ENCODE peak calls at places on chromosomes 1 and 21, in six cellular contexts. T, P, V, C, O and Q are unnamed samples.

GRCh38 chr1:54379481-54380284 is 26.5 kb downstream of the SSBP3 start:
- DNase-seq in C (no peak), P (peak), O (peak), T (no peak), V (no peak), Q (no peak)

GRCh38 chr1:40450491-40451237 is 388 bp downstream of the ZFP69B start:
- DNase-seq in V (peak), T (peak), C (no peak), P (peak), O (peak), Q (peak)

GRCh38 chr1:230834292-230834691 is 34.0 kb downstream of the C1orf198 start:
- DNase-seq in C (no peak), P (no peak), T (no peak), V (no peak), O (no peak), Q (no peak)

GRCh38 chr1:172870901-172871606 is 179.7 kb downstream of the TNFSF18 start:
- DNase-seq in P (no peak), O (no peak), C (no peak), V (no peak), T (no peak), Q (no peak)

GRCh38 chr1:50308883-50309282 is 114.4 kb downstream of the DMRTA2 start:
- DNase-seq in V (no peak), O (no peak), T (peak), C (no peak), P (no peak), Q (no peak)

GRCh38 chr1:199512037-199512710 is 515.3 kb upstream of the NR5A2 start:
- DNase-seq in O (no peak), P (no peak), C (no peak), T (no peak), V (no peak), Q (no peak)

GRCh38 chr1:192476802-192477298 is 98.7 kb upstream of the RGS1 start:
- DNase-seq in O (no peak), P (no peak), V (no peak), T (peak), C (no peak), Q (peak)

GRCh38 chr1:15168479-15168878 is 14.9 kb downstream of the TMEM51 start:
- DNase-seq in C (no peak), O (no peak), P (no peak), T (no peak), V (no peak), Q (no peak)

GRCh38 chr1:30744060-30744756 is 13.4 kb downstream of the LAPTM5 start:
- DNase-seq in T (no peak), C (no peak), O (no peak), V (no peak), P (no peak), Q (no peak)

GRCh38 chr1:200260587-200261335 is 149.1 kb downstream of the ZNF281 start:
- DNase-seq in V (no peak), P (no peak), C (no peak), O (no peak), T (no peak), Q (no peak)

GRCh38 chr1:112319371-112320034 is 76.5 kb upstream of the CTTNBP2NL start:
- DNase-seq in T (no peak), P (no peak), V (no peak), C (no peak), O (no peak), Q (no peak)

GRCh38 chr1:209820986-209821385 is 6.8 kb upstream of the UTP25 start:
- DNase-seq in V (no peak), P (no peak), C (no peak), O (no peak), T (no peak), Q (no peak)

GRCh38 chr1:170676628-170677027 is 12.7 kb downstream of the PRRX1 start:
- DNase-seq in T (no peak), V (no peak), P (no peak), C (no peak), O (no peak), Q (no peak)

GRCh38 chr1:90000934-90001676 is 6.2 kb downstream of the ZNF326 start:
- DNase-seq in P (no peak), C (no peak), T (no peak), O (no peak), V (no peak), Q (no peak)

GRCh38 chr1:46805755-46806154 is 6.9 kb downstream of the CYP4B1 start:
- DNase-seq in C (no peak), V (no peak), T (no peak), P (no peak), O (no peak), Q (peak)

GRCh38 chr1:16013220-16013907 is 4.5 kb downstream of the HSPB7 start:
- DNase-seq in T (peak), V (peak), P (peak), O (peak), C (peak), Q (no peak)

GRCh38 chr21:39673736-39674135 is 61.0 kb downstream of the B3GALT5 start:
- DNase-seq in V (no peak), C (no peak), P (no peak), O (no peak), T (no peak), Q (peak)

DNA sequence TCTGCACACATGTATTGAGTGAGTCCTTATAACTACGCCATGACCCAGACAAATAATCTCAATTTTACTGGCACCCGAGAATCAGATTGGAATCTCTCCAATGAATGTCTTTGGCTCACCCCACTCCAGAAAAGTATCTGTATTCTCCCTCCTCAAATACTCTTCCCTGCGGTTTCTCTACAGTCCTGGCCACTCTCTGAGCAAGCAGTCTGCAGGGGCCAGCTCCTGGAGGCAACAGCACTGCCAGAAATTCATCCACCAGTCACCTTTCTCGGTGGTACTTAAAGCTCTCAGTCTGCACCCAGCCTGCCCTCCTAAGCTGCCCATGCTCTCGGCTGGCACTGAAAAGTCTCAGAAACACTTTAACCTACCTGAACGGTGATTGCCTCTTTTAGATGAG is 16.1 kb upstream of the LYST start:
- DNase-seq in C (no peak), V (no peak), T (no peak), P (no peak), O (no peak), Q (no peak)
- H3K4me3 ChIP-seq in C (peak), V (no peak), T (peak), P (no peak), O (peak), Q (no peak)

GRCh38 chr1:203368624-203369451 is 17.9 kb upstream of the FMOD start:
- DNase-seq in P (peak), T (peak), O (no peak), C (no peak), V (no peak), Q (peak)
- TF ChIP-seq CTCF in P (peak), T (peak), O (peak), C (peak), V (no peak), Q (no peak)

GRCh38 chr1:160726114-160726497 is 12.9 kb upstream of the SLAMF7 start:
- DNase-seq in V (no peak), P (no peak), O (no peak), T (no peak), C (no peak), Q (no peak)
- TF ChIP-seq POLR2A in V (no peak), P (no peak), O (no peak), T (no peak), C (no peak), Q (no peak)

GRCh38 chr1:145979746-145980435 is 15.4 kb downstream of the POLR3GL start:
- DNase-seq in C (no peak), T (peak), P (no peak), V (no peak), O (no peak), Q (no peak)
- H3K4me3 ChIP-seq in C (peak), T (no peak), P (peak), V (no peak), O (no peak), Q (no peak)

DNA sequence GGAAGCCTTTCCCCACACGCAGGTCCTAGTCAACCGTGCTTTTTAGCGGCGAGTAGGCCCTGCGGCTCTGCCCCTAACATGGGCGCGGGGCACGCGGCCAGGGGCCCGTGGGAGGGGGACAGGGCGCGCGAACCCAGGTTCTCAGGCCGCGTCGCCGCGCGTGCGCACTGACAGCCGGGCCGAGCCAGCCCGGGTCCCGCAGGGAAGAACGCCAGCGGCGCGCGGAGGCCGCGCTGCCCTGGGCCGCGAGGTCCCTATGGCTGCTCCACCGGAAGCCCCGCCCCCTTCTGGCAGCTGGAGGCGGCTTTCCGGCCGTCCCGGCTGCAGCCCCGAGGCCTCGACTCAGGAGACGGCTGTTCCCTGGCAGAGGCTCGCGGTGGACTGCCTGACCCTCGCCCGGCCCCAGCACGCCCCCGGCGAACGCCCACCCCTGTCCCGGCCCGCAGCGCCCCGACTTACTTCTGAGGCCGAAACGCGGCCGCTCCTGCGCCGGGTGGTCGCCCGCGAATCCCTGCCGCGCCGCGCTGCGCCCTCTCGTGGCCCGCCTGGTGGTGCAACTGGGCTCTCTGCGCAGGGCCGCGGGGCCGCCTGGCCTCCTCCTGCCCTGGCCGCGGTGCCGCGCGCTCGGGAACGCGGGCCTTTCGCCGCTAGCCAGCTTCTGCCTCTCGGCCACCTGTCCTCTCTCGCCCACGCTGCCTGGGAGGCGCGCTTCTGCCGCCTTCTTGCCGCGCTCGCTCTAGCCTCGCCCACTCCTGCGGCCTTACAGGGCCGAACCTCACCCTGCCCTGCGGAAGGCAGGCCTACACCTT is 16.6 kb upstream of the RIPPLY3 start:
- DNase-seq in T (peak), P (peak), C (peak), V (peak), O (peak), Q (peak)
- TF ChIP-seq CTCF in T (peak), P (peak), C (peak), V (peak), O (peak), Q (no peak)

DNA sequence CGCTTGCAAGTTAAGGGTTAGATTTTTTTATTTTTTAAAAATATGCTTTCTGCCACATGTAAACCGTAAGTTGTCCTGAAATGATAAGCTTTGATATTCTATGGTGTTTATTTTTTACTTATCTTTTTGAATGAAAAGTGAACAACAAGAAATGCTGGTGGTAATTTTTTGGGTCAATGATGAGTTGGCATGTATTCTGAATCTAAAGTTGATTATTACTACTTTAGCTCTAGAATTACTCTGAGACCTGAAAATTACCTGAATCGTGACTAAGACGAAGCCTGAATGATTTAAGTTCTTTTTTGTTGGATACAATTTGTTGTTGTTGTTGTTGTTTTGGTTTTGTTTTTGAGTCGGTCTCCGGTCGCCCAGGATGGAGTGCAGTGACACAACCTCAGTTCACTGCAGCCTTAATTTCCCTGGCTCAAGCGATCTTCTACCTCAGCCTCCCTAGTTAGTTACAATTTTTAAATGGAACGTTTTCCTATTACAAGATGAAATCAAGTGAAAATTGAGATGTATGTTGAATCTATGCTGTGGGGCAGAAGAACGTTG is 922 bp downstream of the RABGGTB start:
- DNase-seq in O (no peak), P (no peak), T (no peak), V (no peak), C (no peak), Q (no peak)
- TF ChIP-seq POLR2A in O (no peak), P (no peak), T (no peak), V (no peak), C (no peak), Q (no peak)

GRCh38 chr1:219467524-219467923 is 145.4 kb downstream of the ZC3H11B start:
- DNase-seq in C (no peak), O (no peak), T (no peak), P (no peak), V (no peak), Q (no peak)

GRCh38 chr1:219476716-219477115 is 136.2 kb downstream of the ZC3H11B start:
- DNase-seq in O (no peak), V (no peak), T (no peak), C (no peak), P (no peak), Q (no peak)

GRCh38 chr1:219476116-219476515 is 136.8 kb downstream of the ZC3H11B start:
- DNase-seq in O (no peak), V (no peak), T (no peak), P (no peak), C (no peak), Q (no peak)

GRCh38 chr1:219477861-219478260 is 135.0 kb downstream of the ZC3H11B start:
- DNase-seq in T (no peak), C (no peak), V (no peak), O (no peak), P (no peak), Q (peak)

GRCh38 chr1:219472596-219472995 is 140.3 kb downstream of the ZC3H11B start:
- DNase-seq in C (no peak), P (no peak), T (no peak), V (no peak), O (no peak), Q (no peak)
- H3K4me3 ChIP-seq in C (no peak), P (no peak), T (no peak), V (no peak), O (no peak), Q (no peak)

GRCh38 chr1:25247829-25248754 is 838 bp upstream of the RSRP1 start:
- DNase-seq in V (no peak), C (no peak), P (no peak), T (no peak), O (no peak), Q (no peak)
- TF ChIP-seq CTCF in V (no peak), C (no peak), P (no peak), T (no peak), O (no peak), Q (no peak)

DNA sequence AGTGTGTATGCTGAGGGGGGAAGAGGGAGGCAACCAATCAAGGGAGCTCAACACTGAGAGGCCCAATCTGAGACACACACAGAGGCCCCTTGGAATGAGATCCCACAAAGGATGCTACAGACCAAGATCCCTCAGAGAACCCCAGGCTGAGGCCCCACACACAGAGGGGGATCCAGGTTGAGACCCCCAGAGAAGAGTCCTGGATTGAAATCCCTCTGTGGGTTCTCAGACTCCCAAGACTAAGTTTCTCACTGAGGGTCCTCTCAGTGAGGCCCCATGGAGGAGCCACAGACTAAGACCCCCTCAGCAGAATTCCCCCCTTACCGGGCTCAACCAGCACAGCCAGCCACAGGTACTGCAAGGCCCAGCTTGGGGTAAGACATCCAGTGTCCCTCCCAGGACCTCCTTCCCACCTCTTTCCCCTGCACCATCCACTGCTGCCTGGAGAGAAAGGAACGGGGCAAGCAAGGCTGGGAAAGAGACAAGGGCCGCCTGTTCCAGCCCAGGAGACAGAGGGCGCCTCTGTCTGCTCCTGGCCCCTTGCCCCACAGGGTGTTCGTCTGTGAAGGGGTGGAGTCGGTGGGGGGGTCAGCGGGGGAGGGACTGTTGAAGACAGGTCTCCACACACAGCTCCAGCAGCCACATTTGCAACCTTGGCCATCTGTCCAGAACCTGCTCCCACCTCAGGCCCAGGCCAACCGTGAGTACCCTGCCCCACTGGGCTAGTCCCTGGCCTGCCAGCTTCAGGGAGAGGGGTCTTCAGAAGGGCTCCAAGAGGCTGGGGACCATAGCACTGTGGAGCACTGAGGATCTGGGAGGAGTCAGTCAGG is at the start of gene S100A1:
- DNase-seq in P (peak), V (no peak), C (peak), T (no peak), O (peak), Q (peak)
- TF ChIP-seq POLR2A in P (no peak), V (no peak), C (no peak), T (no peak), O (no peak), Q (no peak)